ENCODE peak calls at places on chromosomes 6 and 20, in five cellular contexts. One of them, this sample, is unnamed.

GRCh38 chr6:18412644-18413043 is 25.5 kb downstream of the RNF144B start:
- DNase-seq in putamen: no peak
- DNase-seq in H7: no peak
- DNase-seq in heart left ventricle: no peak
- DNase-seq in SK-N-DZ: no peak
- DNase-seq in this sample: no peak

GRCh38 chr20:33820362-33820761 is 9.2 kb downstream of the CHMP4B start:
- DNase-seq in heart left ventricle: no peak
- DNase-seq in H7: no peak
- DNase-seq in SK-N-DZ: no peak
- DNase-seq in putamen: no peak
- DNase-seq in this sample: no peak

GRCh38 chr20:64078934-64079272 is 415 bp downstream of the RGS19 start:
- DNase-seq in H7: no peak
- DNase-seq in heart left ventricle: no peak
- DNase-seq in putamen: no peak
- DNase-seq in SK-N-DZ: no peak
- DNase-seq in this sample: no peak

GRCh38 chr6:3418521-3419060 is 38.3 kb downstream of the SLC22A23 start:
- DNase-seq in putamen: no peak
- DNase-seq in heart left ventricle: no peak
- DNase-seq in H7: no peak
- DNase-seq in SK-N-DZ: no peak
- DNase-seq in this sample: peak

GRCh38 chr6:138465007-138465645 is 34.2 kb downstream of the NHSL1 start:
- DNase-seq in heart left ventricle: no peak
- DNase-seq in putamen: no peak
- DNase-seq in H7: no peak
- DNase-seq in SK-N-DZ: no peak
- DNase-seq in this sample: no peak

GRCh38 chr6:27133281-27134227 is 113.9 kb upstream of the PRSS16 start:
- DNase-seq in H7: peak
- DNase-seq in SK-N-DZ: peak
- DNase-seq in putamen: no peak
- DNase-seq in heart left ventricle: peak
- DNase-seq in this sample: peak

GRCh38 chr6:139539852-139540251 is 165.4 kb upstream of the CITED2 start:
- DNase-seq in heart left ventricle: peak
- DNase-seq in H7: no peak
- DNase-seq in putamen: no peak
- DNase-seq in SK-N-DZ: no peak
- DNase-seq in this sample: peak

GRCh38 chr20:25624500-25624939 is 706 bp upstream of the NANP start:
- DNase-seq in putamen: no peak
- DNase-seq in heart left ventricle: peak
- DNase-seq in H7: no peak
- DNase-seq in SK-N-DZ: no peak
- DNase-seq in this sample: no peak

GRCh38 chr6:131643855-131644460 is 6.9 kb downstream of the ENPP3 start:
- DNase-seq in H7: no peak
- DNase-seq in heart left ventricle: no peak
- DNase-seq in SK-N-DZ: no peak
- DNase-seq in putamen: no peak
- DNase-seq in this sample: no peak

GRCh38 chr6:70708448-70708847 is 40.8 kb downstream of the SMAP1 start:
- DNase-seq in SK-N-DZ: no peak
- DNase-seq in H7: no peak
- DNase-seq in heart left ventricle: no peak
- DNase-seq in putamen: no peak
- DNase-seq in this sample: no peak

GRCh38 chr6:131910956-131911355 is 40.2 kb downstream of the CCN2 start:
- DNase-seq in putamen: no peak
- DNase-seq in SK-N-DZ: no peak
- DNase-seq in heart left ventricle: no peak
- DNase-seq in H7: no peak
- DNase-seq in this sample: no peak

GRCh38 chr20:58688414-58688813 is 4.2 kb upstream of the NPEPL1 start:
- DNase-seq in H7: no peak
- DNase-seq in putamen: no peak
- DNase-seq in SK-N-DZ: no peak
- DNase-seq in heart left ventricle: no peak
- DNase-seq in this sample: no peak

GRCh38 chr6:40997256-40997957 is 41.6 kb downstream of the UNC5CL start:
- DNase-seq in H7: peak
- DNase-seq in putamen: no peak
- DNase-seq in heart left ventricle: no peak
- DNase-seq in SK-N-DZ: no peak
- DNase-seq in this sample: peak

GRCh38 chr6:24270011-24270410 is 87.8 kb downstream of the DCDC2 start:
- DNase-seq in heart left ventricle: no peak
- DNase-seq in putamen: no peak
- DNase-seq in H7: no peak
- DNase-seq in SK-N-DZ: no peak
- DNase-seq in this sample: no peak

This sample was measured in mucosa of gallbladder.